ENCODE peak calls at places on chromosomes 3 and 15, in ten cellular contexts. X is astrocyte of the spinal cord, A is nephron progenitor cell, O is neural crest cell, T is GM20000, E is esophagus muscularis mucosa, U is cardiac fibroblast, I is dorsolateral prefrontal cortex, W is RWPE1, G is fibroblast of lung. J is an unnamed sample.

GRCh38 chr3:49717539-49718418 is 1.7 kb downstream of the AMIGO3 start:
- DNase-seq in X (no peak), A (no peak), O (peak), T (no peak), E (no peak), U (no peak), I (no peak), W (no peak), G (no peak), J (no peak)

GRCh38 chr3:138440596-138440995 is 6.2 kb downstream of the ESYT3 start:
- DNase-seq in X (no peak), A (no peak), O (no peak), T (no peak), E (no peak), U (peak), I (no peak), W (no peak), G (no peak), J (no peak)

GRCh38 chr15:63322541-63322940 is 45.1 kb downstream of the APH1B start:
- DNase-seq in X (peak), A (no peak), O (no peak), T (no peak), E (no peak), U (peak), I (no peak), W (no peak), G (no peak), J (no peak)

GRCh38 chr15:57559875-57560274 is 31.8 kb upstream of the MYZAP start:
- DNase-seq in X (peak), A (peak), O (peak), T (peak), E (no peak), U (peak), I (peak), W (peak), G (peak), J (no peak)

GRCh38 chr3:178245385-178245778 is 290.9 kb upstream of the KCNMB2 start:
- DNase-seq in X (no peak), A (no peak), O (no peak), T (no peak), E (no peak), U (no peak), I (no peak), W (no peak), G (peak), J (no peak)

GRCh38 chr3:99332726-99333125 is 305.7 kb upstream of the COL8A1 start:
- DNase-seq in X (peak), A (no peak), O (no peak), T (no peak), E (no peak), U (no peak), I (no peak), W (no peak), G (no peak), J (peak)

GRCh38 chr15:56243117-56243773 is 434 bp downstream of the RFX7 start:
- DNase-seq in X (peak), A (peak), O (peak), T (peak), E (peak), U (peak), I (peak), W (peak), G (peak), J (no peak)

GRCh38 chr3:12750223-12750622 is 8.8 kb downstream of the TMEM40 start:
- DNase-seq in X (peak), A (no peak), O (no peak), T (no peak), E (no peak), U (peak), I (no peak), W (peak), G (peak), J (peak)

GRCh38 chr3:170531557-170532335 is 54.1 kb downstream of the SLC7A14 start:
- DNase-seq in X (no peak), A (no peak), O (no peak), T (no peak), E (no peak), U (no peak), I (no peak), W (no peak), G (no peak), J (no peak)

GRCh38 chr3:114076711-114077110 is 20.2 kb downstream of the QTRT2 start:
- DNase-seq in X (no peak), A (no peak), O (no peak), T (no peak), E (no peak), U (no peak), I (no peak), W (no peak), G (no peak), J (no peak)

GRCh38 chr3:8621141-8621540 is 23.5 kb downstream of the SSUH2 start:
- DNase-seq in X (no peak), A (no peak), O (no peak), T (no peak), E (no peak), U (no peak), I (no peak), W (no peak), G (no peak), J (no peak)

GRCh38 chr3:105359098-105359762 is 7.5 kb upstream of the ALCAM start:
- DNase-seq in X (peak), A (no peak), O (no peak), T (no peak), E (no peak), U (peak), I (no peak), W (peak), G (peak), J (no peak)

GRCh38 chr3:191314109-191314728 is 15.0 kb upstream of the CCDC50 start:
- DNase-seq in X (no peak), A (no peak), O (no peak), T (no peak), E (no peak), U (no peak), I (no peak), W (no peak), G (no peak), J (no peak)

GRCh38 chr15:55782901-55783300 is 39.9 kb upstream of the PRTG start:
- DNase-seq in X (no peak), A (no peak), O (no peak), T (no peak), E (no peak), U (no peak), I (no peak), W (no peak), G (no peak), J (no peak)

GRCh38 chr3:120448707-120449650 is 1.8 kb downstream of the FSTL1 start:
- DNase-seq in X (peak), A (peak), O (no peak), T (no peak), E (no peak), U (peak), I (no peak), W (peak), G (peak), J (peak)

GRCh38 chr3:55690746-55691540 is 203.8 kb upstream of the WNT5A start:
- DNase-seq in X (no peak), A (peak), O (no peak), T (peak), E (no peak), U (no peak), I (no peak), W (no peak), G (no peak), J (no peak)

GRCh38 chr3:58728723-58729122 is 62.1 kb upstream of the FAM3D start:
- DNase-seq in X (no peak), A (no peak), O (no peak), T (no peak), E (no peak), U (no peak), I (no peak), W (no peak), G (no peak), J (no peak)

GRCh38 chr3:65714138-65714537 is 324.6 kb downstream of the MAGI1 start:
- DNase-seq in X (peak), A (no peak), O (no peak), T (no peak), E (no peak), U (peak), I (no peak), W (no peak), G (peak), J (no peak)

GRCh38 chr3:69688400-69688799 is 50.9 kb upstream of the MITF start:
- DNase-seq in X (no peak), A (no peak), O (no peak), T (no peak), E (no peak), U (no peak), I (no peak), W (no peak), G (no peak), J (no peak)

GRCh38 chr3:63910873-63911272 is 1.3 kb downstream of the SCAANT1 start:
- DNase-seq in X (no peak), A (no peak), O (no peak), T (peak), E (no peak), U (no peak), I (no peak), W (no peak), G (peak), J (no peak)

GRCh38 chr3:17442332-17443049 is 299.9 kb downstream of the TBC1D5 start:
- DNase-seq in X (peak), A (no peak), O (no peak), T (no peak), E (no peak), U (no peak), I (no peak), W (no peak), G (no peak), J (no peak)

GRCh38 chr15:61700803-61701202 is 359.4 kb downstream of the VPS13C start:
- DNase-seq in X (no peak), A (no peak), O (no peak), T (no peak), E (peak), U (no peak), I (no peak), W (no peak), G (no peak), J (no peak)

GRCh38 chr3:186099178-186099577 is 9.7 kb downstream of the ETV5 start:
- DNase-seq in X (peak), A (no peak), O (no peak), T (no peak), E (no peak), U (peak), I (no peak), W (no peak), G (peak), J (no peak)

GRCh38 chr15:92123848-92124631 is 269.6 kb upstream of the ST8SIA2 start:
- DNase-seq in X (no peak), A (no peak), O (no peak), T (no peak), E (no peak), U (no peak), I (peak), W (no peak), G (no peak), J (no peak)

GRCh38 chr3:9901967-9902366 is 681 bp upstream of the IL17RE start:
- DNase-seq in X (no peak), A (no peak), O (no peak), T (no peak), E (no peak), U (no peak), I (no peak), W (no peak), G (no peak), J (no peak)

GRCh38 chr3:141729240-141729639 is 8.9 kb upstream of the RNF7 start:
- DNase-seq in X (no peak), A (no peak), O (no peak), T (no peak), E (no peak), U (no peak), I (no peak), W (no peak), G (no peak), J (no peak)

GRCh38 chr3:78177780-78178179 is 1137.9 kb downstream of the ROBO2 start:
- DNase-seq in X (no peak), A (no peak), O (no peak), T (no peak), E (no peak), U (no peak), I (no peak), W (no peak), G (no peak), J (no peak)

GRCh38 chr15:40595773-40596172 is 1.7 kb downstream of the KNL1 start:
- DNase-seq in X (no peak), A (no peak), O (no peak), T (no peak), E (peak), U (no peak), I (no peak), W (no peak), G (no peak), J (no peak)

GRCh38 chr3:67657192-67657591 is 2.8 kb upstream of the SUCLG2 start:
- DNase-seq in X (no peak), A (no peak), O (no peak), T (no peak), E (no peak), U (no peak), I (no peak), W (no peak), G (no peak), J (no peak)

GRCh38 chr15:40991355-40991754 is 38.1 kb downstream of the CHAC1 start:
- DNase-seq in X (no peak), A (no peak), O (no peak), T (no peak), E (no peak), U (no peak), I (no peak), W (no peak), G (no peak), J (no peak)

GRCh38 chr15:78207641-78208340 is 26.6 kb downstream of the ACSBG1 start:
- DNase-seq in X (no peak), A (no peak), O (no peak), T (no peak), E (no peak), U (no peak), I (no peak), W (no peak), G (no peak), J (no peak)

GRCh38 chr15:54256190-54256589 is 277.9 kb downstream of the UNC13C start:
- DNase-seq in X (no peak), A (no peak), O (no peak), T (no peak), E (no peak), U (no peak), I (no peak), W (no peak), G (no peak), J (no peak)

GRCh38 chr3:158167737-158168469 is 58.0 kb downstream of the RSRC1 start:
- DNase-seq in X (peak), A (no peak), O (no peak), T (no peak), E (no peak), U (peak), I (no peak), W (peak), G (peak), J (peak)

GRCh38 chr15:92714071-92714456 is 58.5 kb upstream of the FAM174B start:
- DNase-seq in X (peak), A (peak), O (no peak), T (no peak), E (no peak), U (peak), I (peak), W (peak), G (peak), J (peak)

GRCh38 chr3:183265713-183266417 is 12.8 kb downstream of the B3GNT5 start:
- DNase-seq in X (peak), A (no peak), O (no peak), T (no peak), E (no peak), U (peak), I (no peak), W (peak), G (peak), J (no peak)

GRCh38 chr3:98325055-98325454 is 28.6 kb upstream of the OR5K4 start:
- DNase-seq in X (no peak), A (no peak), O (no peak), T (no peak), E (no peak), U (no peak), I (no peak), W (no peak), G (no peak), J (no peak)

GRCh38 chr15:36843822-36844221 is 256.5 kb downstream of the MEIS2 start:
- DNase-seq in X (no peak), A (no peak), O (no peak), T (no peak), E (no peak), U (no peak), I (no peak), W (no peak), G (no peak), J (no peak)

GRCh38 chr3:185784317-185784716 is 40.5 kb downstream of the IGF2BP2 start:
- DNase-seq in X (no peak), A (no peak), O (no peak), T (no peak), E (no peak), U (no peak), I (no peak), W (no peak), G (no peak), J (no peak)

GRCh38 chr15:84715442-84716035 is 400 bp downstream of the SEC11A start:
- DNase-seq in X (peak), A (peak), O (peak), T (peak), E (no peak), U (peak), I (peak), W (peak), G (peak), J (no peak)

GRCh38 chr3:45906681-45907220 is 20.4 kb downstream of the CCR9 start:
- DNase-seq in X (peak), A (peak), O (no peak), T (no peak), E (no peak), U (peak), I (no peak), W (no peak), G (peak), J (peak)
- TF ChIP-seq CTCF in X (peak), A (peak), O (no peak), T (peak), E (peak), U (peak), I (no peak), W (no peak), G (peak), J (peak)

GRCh38 chr3:14913926-14914776 is 33.2 kb upstream of the NR2C2 start:
- DNase-seq in X (no peak), A (peak), O (peak), T (no peak), E (no peak), U (no peak), I (no peak), W (no peak), G (no peak), J (no peak)
- TF ChIP-seq CTCF in X (no peak), A (peak), O (peak), T (no peak), E (no peak), U (no peak), I (no peak), W (no peak), G (no peak), J (no peak)

DNA sequence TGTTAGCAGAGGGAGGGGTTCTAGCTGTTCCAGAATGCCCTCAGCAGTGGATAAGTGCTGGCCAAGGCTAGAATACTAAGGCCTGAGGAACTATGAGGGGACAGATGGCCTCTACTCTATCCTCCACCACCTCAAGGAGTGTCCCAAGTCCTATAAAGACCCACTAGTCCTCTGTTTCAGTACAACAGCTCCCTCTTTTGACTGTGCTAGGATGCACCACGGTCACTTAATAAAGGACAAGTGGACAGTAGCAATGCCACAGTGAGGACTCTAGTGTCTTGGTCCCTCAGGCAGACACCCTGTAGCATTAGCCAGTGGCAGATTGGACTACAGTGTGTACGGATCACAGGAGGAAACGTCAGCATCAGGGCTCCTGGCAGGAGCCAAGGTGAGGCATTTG is 171.8 kb upstream of the PROK2 start:
- DNase-seq in X (no peak), A (no peak), O (no peak), T (no peak), E (no peak), U (no peak), I (no peak), W (no peak), G (no peak), J (no peak)
- TF ChIP-seq CTCF in X (no peak), A (peak), O (no peak), T (no peak), E (no peak), U (no peak), I (no peak), W (no peak), G (no peak), J (no peak)

GRCh38 chr3:134312873-134313838 is 61.1 kb downstream of the AMOTL2 start:
- DNase-seq in X (peak), A (peak), O (peak), T (no peak), E (no peak), U (peak), I (peak), W (peak), G (peak), J (no peak)
- TF ChIP-seq CTCF in X (peak), A (peak), O (peak), T (no peak), E (peak), U (peak), I (no peak), W (no peak), G (peak), J (peak)

DNA sequence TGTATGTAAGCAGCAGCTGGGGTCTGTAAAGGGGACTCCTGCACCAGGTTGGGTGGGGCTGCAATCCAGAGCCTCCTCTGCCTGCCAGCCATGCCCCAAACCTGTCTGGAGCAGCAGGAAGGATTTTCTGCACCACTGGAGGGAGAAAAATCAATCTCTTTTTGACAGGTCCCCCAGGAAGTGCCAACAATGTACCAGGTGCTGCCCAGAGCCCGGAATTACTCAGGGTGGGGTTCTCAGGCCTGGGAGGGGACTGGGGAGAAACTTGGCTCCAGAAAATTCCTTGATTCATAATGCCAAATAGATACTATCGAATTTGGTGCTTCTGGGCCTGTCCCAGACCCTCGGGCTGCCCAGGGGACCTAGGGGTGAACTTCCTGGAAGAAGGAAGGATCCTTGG is 52.6 kb downstream of the WNT7A start:
- DNase-seq in X (no peak), A (no peak), O (no peak), T (no peak), E (no peak), U (no peak), I (no peak), W (no peak), G (no peak), J (no peak)
- TF ChIP-seq CTCF in X (no peak), A (no peak), O (no peak), T (no peak), E (no peak), U (no peak), I (no peak), W (no peak), G (no peak), J (no peak)

GRCh38 chr3:189339996-189340395 is 168.2 kb downstream of the TPRG1 start:
- DNase-seq in X (no peak), A (no peak), O (no peak), T (no peak), E (no peak), U (no peak), I (no peak), W (no peak), G (no peak), J (no peak)

GRCh38 chr3:189334064-189334920 is 162.5 kb downstream of the TPRG1 start:
- DNase-seq in X (peak), A (no peak), O (no peak), T (no peak), E (no peak), U (no peak), I (no peak), W (peak), G (no peak), J (peak)

GRCh38 chr3:189340680-189341460 is 169.1 kb downstream of the TPRG1 start:
- DNase-seq in X (no peak), A (peak), O (no peak), T (no peak), E (no peak), U (no peak), I (no peak), W (no peak), G (no peak), J (no peak)

GRCh38 chr3:189338366-189338765 is 166.6 kb downstream of the TPRG1 start:
- DNase-seq in X (no peak), A (no peak), O (no peak), T (no peak), E (no peak), U (no peak), I (no peak), W (no peak), G (no peak), J (no peak)

DNA sequence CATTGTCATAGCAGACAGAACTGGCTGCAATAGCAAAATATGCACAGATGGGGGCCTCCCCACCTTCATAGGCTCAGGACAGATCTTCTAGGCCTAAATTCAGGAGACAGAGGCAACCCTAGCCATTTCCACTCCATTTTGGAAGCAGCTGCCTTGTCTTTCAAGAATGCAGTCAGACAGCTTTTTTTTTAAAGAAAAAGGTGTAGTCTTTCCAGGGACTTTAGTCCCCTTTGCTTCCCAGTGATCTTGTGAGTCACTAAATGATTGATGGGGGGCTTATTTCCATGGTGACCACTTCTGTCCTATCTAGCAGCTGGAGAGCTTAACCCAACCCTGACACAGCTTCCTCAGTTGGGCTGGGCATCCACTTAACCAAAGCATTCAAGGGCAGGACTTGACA is 165.9 kb downstream of the TPRG1 start:
- DNase-seq in X (no peak), A (no peak), O (no peak), T (no peak), E (no peak), U (no peak), I (no peak), W (no peak), G (no peak), J (no peak)
- TF ChIP-seq CTCF in X (no peak), A (no peak), O (no peak), T (no peak), E (no peak), U (no peak), I (no peak), W (no peak), G (no peak), J (no peak)

GRCh38 chr3:87053548-87053947 is 62.6 kb upstream of the VGLL3 start:
- DNase-seq in X (no peak), A (no peak), O (no peak), T (no peak), E (no peak), U (no peak), I (no peak), W (no peak), G (no peak), J (no peak)
- TF ChIP-seq CTCF in X (no peak), A (no peak), O (no peak), T (no peak), E (no peak), U (no peak), I (no peak), W (no peak), G (no peak), J (no peak)

GRCh38 chr3:148800414-148800813 is 27.2 kb upstream of the CPB1 start:
- DNase-seq in X (no peak), A (no peak), O (no peak), T (no peak), E (no peak), U (no peak), I (no peak), W (no peak), G (no peak), J (no peak)
- TF ChIP-seq CTCF in X (no peak), A (no peak), O (no peak), T (no peak), E (no peak), U (no peak), I (no peak), W (no peak), G (no peak), J (no peak)